ENCODE peak calls at places on chromosomes 3 and 15, in five cellular contexts. F is K562, I is H1, U is GM12878, G is HepG2. Y is an unnamed sample.

GRCh38 chr15:77841376-77841775 is 208.7 kb upstream of the LINGO1 start:
- DNase-seq in F (no peak), I (no peak), U (no peak), G (no peak), Y (no peak)

GRCh38 chr15:39153718-39154117 is 427.2 kb upstream of the THBS1 start:
- DNase-seq in F (no peak), I (no peak), U (no peak), G (no peak), Y (no peak)

GRCh38 chr3:111252795-111253194 is 181.2 kb downstream of the NECTIN3 start:
- DNase-seq in F (no peak), I (no peak), U (no peak), G (no peak), Y (peak)

GRCh38 chr3:152043620-152044019 is 170.2 kb downstream of the SUCNR1 start:
- DNase-seq in F (no peak), I (no peak), U (no peak), G (no peak), Y (no peak)

GRCh38 chr3:55485208-55485791 is 1.8 kb downstream of the WNT5A start:
- DNase-seq in F (peak), I (no peak), U (peak), G (peak), Y (peak)

GRCh38 chr3:140377644-140378043 is 300.2 kb upstream of the TRIM42 start:
- DNase-seq in F (no peak), I (no peak), U (no peak), G (no peak), Y (no peak)

GRCh38 chr3:52128118-52128683 is 26.0 kb downstream of the POC1A start:
- DNase-seq in F (peak), I (no peak), U (no peak), G (peak), Y (peak)

GRCh38 chr15:40183636-40184463 is 23.0 kb downstream of the BUB1B start:
- DNase-seq in F (no peak), I (no peak), U (no peak), G (no peak), Y (no peak)

GRCh38 chr3:126535636-126536035 is 11.7 kb downstream of the CHST13 start:
- DNase-seq in F (no peak), I (no peak), U (no peak), G (no peak), Y (no peak)

GRCh38 chr3:126538316-126538715 is 14.4 kb downstream of the CHST13 start:
- DNase-seq in F (no peak), I (no peak), U (no peak), G (no peak), Y (no peak)

GRCh38 chr3:126537116-126537729 is 13.3 kb downstream of the CHST13 start:
- DNase-seq in F (no peak), I (no peak), U (no peak), G (no peak), Y (no peak)

GRCh38 chr3:126537730-126538281 is 13.9 kb downstream of the CHST13 start:
- DNase-seq in F (no peak), I (no peak), U (no peak), G (no peak), Y (no peak)

DNA sequence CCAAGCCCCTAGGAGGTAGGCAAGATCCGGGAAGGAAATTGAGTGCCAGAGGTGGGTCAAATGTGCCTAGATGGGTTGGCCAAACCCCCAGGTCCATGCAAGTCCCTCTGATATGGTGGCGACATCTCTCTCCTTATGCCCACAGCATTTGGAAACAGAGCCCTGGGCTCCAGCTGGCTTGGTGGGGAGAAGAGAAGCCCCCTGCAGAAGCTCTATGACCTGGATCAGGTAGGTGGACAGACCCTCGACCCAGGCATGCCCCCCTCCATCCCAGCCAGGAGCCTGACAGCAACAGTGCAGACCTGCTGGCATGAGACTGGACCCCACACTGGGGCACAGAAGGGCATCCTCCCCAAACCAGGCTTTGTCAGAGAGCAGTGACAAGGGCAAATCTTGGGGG is 12.2 kb downstream of the CHST13 start:
- DNase-seq in F (no peak), I (no peak), U (no peak), G (no peak), Y (no peak)
- TF ChIP-seq CREB1 in F (no peak), I (no peak), U (no peak), G (no peak), Y (no peak)

GRCh38 chr15:59256538-59256937 is 49.9 kb downstream of the LDHAL6B start:
- DNase-seq in F (no peak), I (no peak), U (no peak), G (no peak), Y (no peak)
- H3K4me2 ChIP-seq in F (no peak), I (no peak), U (no peak), G (no peak), Y (no peak)

GRCh38 chr3:105715372-105715771 is 153.4 kb downstream of the CBLB start:
- DNase-seq in F (no peak), I (no peak), U (no peak), G (no peak), Y (no peak)
- TF ChIP-seq CREB1 in F (no peak), I (no peak), U (no peak), G (no peak), Y (no peak)

DNA sequence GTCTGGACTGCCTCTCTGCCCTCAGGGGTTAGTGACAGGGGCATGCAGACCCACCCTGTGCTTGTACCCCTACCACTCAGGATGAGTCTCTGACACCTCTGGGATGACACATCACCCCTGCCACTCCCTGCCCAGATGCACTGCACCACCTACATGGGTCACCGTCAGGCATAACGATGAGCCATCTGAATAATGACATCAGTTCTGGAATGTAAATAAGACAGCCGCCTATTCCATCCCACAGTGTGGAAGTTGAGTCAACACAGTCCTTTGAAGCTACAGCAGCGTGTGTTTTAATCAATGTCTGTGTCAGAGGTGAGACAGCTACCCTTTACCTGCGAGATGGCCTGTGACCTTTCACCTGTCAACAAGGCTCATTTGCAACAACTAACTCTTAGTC is 268.7 kb upstream of the ARRDC4 start:
- DNase-seq in F (no peak), I (no peak), U (no peak), G (peak), Y (no peak)
- H3K4me2 ChIP-seq in F (no peak), I (no peak), U (no peak), G (no peak), Y (no peak)

GRCh38 chr3:132290833-132291232 is 26.4 kb upstream of the ACP3 start:
- DNase-seq in F (no peak), I (no peak), U (no peak), G (no peak), Y (no peak)
- TF ChIP-seq CREB1 in F (no peak), I (no peak), U (no peak), G (no peak), Y (no peak)

DNA sequence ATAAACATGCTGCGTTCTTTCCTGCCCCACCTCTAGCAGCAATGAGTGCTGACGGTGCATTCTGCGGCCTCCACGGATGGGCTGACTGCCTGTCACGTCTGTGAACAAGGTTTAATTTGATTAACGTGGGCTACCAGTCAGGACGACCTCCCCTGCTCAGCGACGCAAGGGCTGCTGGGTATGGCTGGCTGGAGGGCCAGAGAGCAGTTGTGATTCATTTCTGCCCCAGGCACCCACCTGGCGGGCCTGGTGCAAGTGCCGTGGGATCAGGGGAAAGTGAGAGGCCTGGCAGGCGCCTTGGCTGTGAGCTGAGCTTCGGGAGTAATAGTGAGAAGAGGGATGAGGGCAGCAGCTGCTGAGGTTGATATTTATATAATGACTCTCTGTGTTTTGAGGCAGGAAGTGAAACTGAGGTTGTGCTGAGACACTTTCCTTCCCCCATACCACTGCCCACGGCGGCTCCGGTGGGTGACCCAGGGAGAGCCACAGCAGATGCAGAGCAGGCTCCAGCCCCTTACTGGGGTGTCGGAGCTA is 190.4 kb upstream of the BCL6 start:
- DNase-seq in F (no peak), I (no peak), U (peak), G (no peak), Y (no peak)
- H3K4me2 ChIP-seq in F (no peak), I (no peak), U (peak), G (no peak), Y (no peak)

DNA sequence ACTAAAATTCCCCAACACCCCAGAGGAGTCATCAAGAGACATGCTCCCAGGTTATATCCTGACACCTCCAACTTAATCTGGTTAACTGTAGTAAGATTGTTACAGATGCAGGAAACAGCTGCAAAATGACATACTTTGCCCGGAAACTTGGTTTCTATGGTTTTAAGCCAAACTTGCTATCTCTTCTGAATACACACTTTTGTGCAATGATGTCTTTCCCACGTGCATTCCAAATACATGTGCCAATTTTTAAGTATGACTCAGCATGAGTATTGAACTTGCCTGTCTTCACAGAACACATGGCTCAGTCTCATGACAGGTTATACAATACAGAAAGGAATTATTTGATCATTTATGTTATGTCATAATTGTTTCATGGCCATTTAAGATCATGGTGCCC is 207.0 kb upstream of the DCBLD2 start:
- DNase-seq in F (no peak), I (no peak), U (no peak), G (no peak), Y (no peak)
- TF ChIP-seq CREB1 in F (no peak), I (no peak), U (no peak), G (no peak), Y (no peak)

GRCh38 chr15:74158855-74159650 is 14.5 kb upstream of the ISLR start:
- DNase-seq in F (no peak), I (no peak), U (peak), G (no peak), Y (no peak)
- H3K4me2 ChIP-seq in F (no peak), I (no peak), U (peak), G (no peak), Y (no peak)

Y was measured in GM23338.